ENCODE peak calls at places on chromosomes 12 and 14, in five cellular contexts. One of them, this sample, is unnamed.

GRCh38 chr12:47732504-47732903 is 7.2 kb upstream of the ENDOU start:
- DNase-seq in GM13976: no peak
- DNase-seq in PC-3: no peak
- DNase-seq in esophagus muscularis mucosa: no peak
- DNase-seq in progenitor cell of endocrine pancreas: no peak
- DNase-seq in this sample: no peak

GRCh38 chr12:121520119-121520518 is 60.7 kb downstream of the KDM2B start:
- DNase-seq in PC-3: no peak
- DNase-seq in progenitor cell of endocrine pancreas: no peak
- DNase-seq in GM13976: no peak
- DNase-seq in esophagus muscularis mucosa: no peak
- DNase-seq in this sample: no peak

GRCh38 chr14:59321184-59321952 is 132.9 kb downstream of the DAAM1 start:
- DNase-seq in esophagus muscularis mucosa: no peak
- DNase-seq in progenitor cell of endocrine pancreas: no peak
- DNase-seq in PC-3: peak
- DNase-seq in GM13976: no peak
- DNase-seq in this sample: peak

GRCh38 chr12:94205738-94206310 is 57.4 kb downstream of the PLXNC1 start:
- DNase-seq in esophagus muscularis mucosa: no peak
- DNase-seq in PC-3: no peak
- DNase-seq in progenitor cell of endocrine pancreas: no peak
- DNase-seq in GM13976: no peak
- DNase-seq in this sample: no peak

GRCh38 chr12:65278576-65279386 is at the start of gene MSRB3:
- DNase-seq in progenitor cell of endocrine pancreas: peak
- DNase-seq in PC-3: peak
- DNase-seq in esophagus muscularis mucosa: no peak
- DNase-seq in GM13976: peak
- DNase-seq in this sample: peak

GRCh38 chr12:6361834-6362233 is 13.5 kb downstream of the SCNN1A start:
- DNase-seq in progenitor cell of endocrine pancreas: no peak
- DNase-seq in GM13976: no peak
- DNase-seq in PC-3: peak
- DNase-seq in esophagus muscularis mucosa: no peak
- DNase-seq in this sample: peak

GRCh38 chr12:8156416-8156815 is 399 bp upstream of the ZNF705A start:
- DNase-seq in GM13976: no peak
- DNase-seq in PC-3: peak
- DNase-seq in progenitor cell of endocrine pancreas: no peak
- DNase-seq in esophagus muscularis mucosa: no peak
- DNase-seq in this sample: no peak

GRCh38 chr14:96588410-96589249 is 86.4 kb downstream of the PAPOLA start:
- DNase-seq in esophagus muscularis mucosa: peak
- DNase-seq in GM13976: no peak
- DNase-seq in PC-3: no peak
- DNase-seq in progenitor cell of endocrine pancreas: no peak
- DNase-seq in this sample: no peak

GRCh38 chr12:46946137-46946536 is 120.3 kb upstream of the SLC38A4 start:
- DNase-seq in progenitor cell of endocrine pancreas: no peak
- DNase-seq in GM13976: no peak
- DNase-seq in PC-3: peak
- DNase-seq in esophagus muscularis mucosa: no peak
- DNase-seq in this sample: no peak

GRCh38 chr14:88322505-88323085 is 474 bp downstream of the KCNK10 start:
- DNase-seq in GM13976: peak
- DNase-seq in PC-3: no peak
- DNase-seq in esophagus muscularis mucosa: no peak
- DNase-seq in progenitor cell of endocrine pancreas: no peak
- DNase-seq in this sample: no peak

GRCh38 chr14:96349286-96350075 is 13.7 kb downstream of the ATG2B start:
- DNase-seq in progenitor cell of endocrine pancreas: no peak
- DNase-seq in esophagus muscularis mucosa: no peak
- DNase-seq in GM13976: no peak
- DNase-seq in PC-3: no peak
- DNase-seq in this sample: no peak

DNA sequence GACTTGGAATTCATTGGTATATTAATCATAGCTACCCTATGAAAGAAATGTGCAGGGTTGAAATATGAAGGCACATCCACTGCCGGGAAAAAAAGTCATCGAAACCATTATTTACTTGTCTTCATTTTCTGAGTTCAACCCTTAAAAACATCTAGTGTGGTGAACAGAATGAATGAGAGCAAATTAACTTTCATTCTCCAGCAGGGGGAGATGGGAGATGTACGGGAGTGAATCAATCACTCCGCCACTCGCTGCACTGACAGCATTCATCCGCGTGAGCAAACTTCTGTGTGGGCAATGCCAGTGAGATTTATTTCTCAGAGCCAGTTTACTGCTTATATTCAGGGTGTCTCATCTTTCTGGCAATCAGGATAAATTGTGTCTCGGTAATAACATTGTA is 463.5 kb upstream of the MIS18BP1 start:
- DNase-seq in GM13976: no peak
- DNase-seq in esophagus muscularis mucosa: no peak
- DNase-seq in progenitor cell of endocrine pancreas: no peak
- DNase-seq in PC-3: peak
- DNase-seq in this sample: peak
- TF ChIP-seq CTCF in GM13976: no peak
- TF ChIP-seq CTCF in esophagus muscularis mucosa: no peak
- TF ChIP-seq CTCF in progenitor cell of endocrine pancreas: peak
- TF ChIP-seq CTCF in PC-3: peak
- TF ChIP-seq CTCF in this sample: no peak

GRCh38 chr12:128069359-128069997 is 197.5 kb upstream of the TMEM132C start:
- DNase-seq in PC-3: peak
- DNase-seq in esophagus muscularis mucosa: no peak
- DNase-seq in progenitor cell of endocrine pancreas: peak
- DNase-seq in GM13976: peak
- DNase-seq in this sample: peak

GRCh38 chr12:128073937-128074336 is 193.0 kb upstream of the TMEM132C start:
- DNase-seq in GM13976: no peak
- DNase-seq in progenitor cell of endocrine pancreas: no peak
- DNase-seq in PC-3: no peak
- DNase-seq in esophagus muscularis mucosa: peak
- DNase-seq in this sample: no peak

GRCh38 chr12:128068211-128068610 is 198.8 kb upstream of the TMEM132C start:
- DNase-seq in progenitor cell of endocrine pancreas: no peak
- DNase-seq in GM13976: no peak
- DNase-seq in esophagus muscularis mucosa: no peak
- DNase-seq in PC-3: no peak
- DNase-seq in this sample: no peak
- TF ChIP-seq CTCF in progenitor cell of endocrine pancreas: no peak
- TF ChIP-seq CTCF in GM13976: no peak
- TF ChIP-seq CTCF in esophagus muscularis mucosa: no peak
- TF ChIP-seq CTCF in PC-3: no peak
- TF ChIP-seq CTCF in this sample: no peak

DNA sequence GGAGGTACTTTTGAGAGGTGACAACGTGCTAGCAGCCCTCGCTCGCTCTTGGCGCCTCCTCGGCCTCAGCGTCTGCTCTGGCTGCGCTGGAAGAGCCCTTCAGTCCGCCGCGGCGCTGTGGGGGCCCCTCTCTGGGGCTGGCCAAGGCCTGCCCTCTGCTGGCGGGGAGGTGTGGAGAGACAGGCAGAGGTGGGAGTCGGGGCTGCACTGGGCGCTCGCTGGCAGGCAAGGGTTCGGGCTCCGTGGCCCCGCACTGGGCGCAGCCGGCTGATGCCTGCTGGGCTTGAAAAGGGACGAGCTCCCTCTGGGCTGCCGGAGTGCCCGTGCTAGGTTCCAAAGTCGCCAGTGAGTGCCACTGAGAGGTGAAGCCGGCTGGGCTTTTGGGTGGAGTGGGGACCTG is 580.0 kb downstream of the DIO2 start:
- DNase-seq in esophagus muscularis mucosa: no peak
- DNase-seq in PC-3: no peak
- DNase-seq in progenitor cell of endocrine pancreas: no peak
- DNase-seq in GM13976: no peak
- DNase-seq in this sample: no peak
- TF ChIP-seq CTCF in esophagus muscularis mucosa: no peak
- TF ChIP-seq CTCF in PC-3: no peak
- TF ChIP-seq CTCF in progenitor cell of endocrine pancreas: no peak
- TF ChIP-seq CTCF in GM13976: no peak
- TF ChIP-seq CTCF in this sample: no peak

GRCh38 chr14:54488318-54488645 is 498 bp downstream of the GMFB start:
- DNase-seq in esophagus muscularis mucosa: no peak
- DNase-seq in GM13976: no peak
- DNase-seq in progenitor cell of endocrine pancreas: no peak
- DNase-seq in PC-3: no peak
- DNase-seq in this sample: no peak
- TF ChIP-seq CTCF in esophagus muscularis mucosa: no peak
- TF ChIP-seq CTCF in GM13976: no peak
- TF ChIP-seq CTCF in progenitor cell of endocrine pancreas: peak
- TF ChIP-seq CTCF in PC-3: peak
- TF ChIP-seq CTCF in this sample: peak

DNA sequence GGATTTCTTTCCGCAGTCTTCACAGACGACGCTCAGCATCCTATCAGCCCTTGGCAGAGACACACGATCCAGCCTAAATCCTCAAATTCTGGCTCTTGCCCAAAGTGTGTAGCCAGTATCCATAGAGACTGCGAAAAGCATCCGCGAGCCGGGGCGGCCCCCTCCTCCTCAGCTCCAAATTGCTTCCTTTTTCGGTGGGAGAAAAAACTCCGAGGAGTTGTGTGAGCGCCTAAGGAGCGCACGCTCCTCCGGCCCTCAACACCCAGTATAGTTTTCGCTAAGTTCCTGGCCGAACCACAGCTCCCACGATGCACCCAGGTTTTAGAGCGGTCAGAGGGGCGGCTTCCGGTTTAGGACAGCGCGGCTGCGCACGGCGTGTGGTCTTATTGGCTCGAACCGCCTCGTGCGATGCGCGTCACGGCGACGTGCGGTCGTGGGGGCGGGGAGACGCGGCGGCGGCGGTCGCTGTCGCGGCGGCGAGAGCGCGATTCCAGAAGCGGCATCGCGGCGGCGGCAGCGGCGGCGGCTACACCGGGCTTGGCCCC is at the start of gene ADIPOR2:
- DNase-seq in PC-3: peak
- DNase-seq in progenitor cell of endocrine pancreas: peak
- DNase-seq in esophagus muscularis mucosa: peak
- DNase-seq in GM13976: peak
- DNase-seq in this sample: peak
- TF ChIP-seq CTCF in PC-3: no peak
- TF ChIP-seq CTCF in progenitor cell of endocrine pancreas: no peak
- TF ChIP-seq CTCF in esophagus muscularis mucosa: no peak
- TF ChIP-seq CTCF in GM13976: no peak
- TF ChIP-seq CTCF in this sample: no peak

GRCh38 chr12:120346681-120347080 is 19.1 kb upstream of the PLA2G1B start:
- DNase-seq in PC-3: peak
- DNase-seq in GM13976: no peak
- DNase-seq in esophagus muscularis mucosa: no peak
- DNase-seq in progenitor cell of endocrine pancreas: no peak
- DNase-seq in this sample: no peak
- TF ChIP-seq CTCF in PC-3: peak
- TF ChIP-seq CTCF in GM13976: no peak
- TF ChIP-seq CTCF in esophagus muscularis mucosa: no peak
- TF ChIP-seq CTCF in progenitor cell of endocrine pancreas: peak
- TF ChIP-seq CTCF in this sample: no peak

GRCh38 chr12:57224278-57224972 is 5.1 kb upstream of the SHMT2 start:
- DNase-seq in esophagus muscularis mucosa: no peak
- DNase-seq in GM13976: no peak
- DNase-seq in progenitor cell of endocrine pancreas: no peak
- DNase-seq in PC-3: no peak
- DNase-seq in this sample: no peak
- TF ChIP-seq CTCF in esophagus muscularis mucosa: no peak
- TF ChIP-seq CTCF in GM13976: no peak
- TF ChIP-seq CTCF in progenitor cell of endocrine pancreas: no peak
- TF ChIP-seq CTCF in PC-3: no peak
- TF ChIP-seq CTCF in this sample: no peak

GRCh38 chr12:59078027-59078426 is 157.7 kb upstream of the LRIG3 start:
- DNase-seq in esophagus muscularis mucosa: no peak
- DNase-seq in progenitor cell of endocrine pancreas: no peak
- DNase-seq in PC-3: no peak
- DNase-seq in GM13976: no peak
- DNase-seq in this sample: no peak

GRCh38 chr12:59075968-59076367 is 155.7 kb upstream of the LRIG3 start:
- DNase-seq in esophagus muscularis mucosa: no peak
- DNase-seq in progenitor cell of endocrine pancreas: no peak
- DNase-seq in PC-3: no peak
- DNase-seq in GM13976: no peak
- DNase-seq in this sample: no peak

GRCh38 chr12:59079029-59079428 is 158.7 kb upstream of the LRIG3 start:
- DNase-seq in PC-3: no peak
- DNase-seq in progenitor cell of endocrine pancreas: no peak
- DNase-seq in esophagus muscularis mucosa: no peak
- DNase-seq in GM13976: no peak
- DNase-seq in this sample: peak

GRCh38 chr12:59076611-59077010 is 156.3 kb upstream of the LRIG3 start:
- DNase-seq in PC-3: no peak
- DNase-seq in GM13976: no peak
- DNase-seq in progenitor cell of endocrine pancreas: no peak
- DNase-seq in esophagus muscularis mucosa: no peak
- DNase-seq in this sample: no peak

DNA sequence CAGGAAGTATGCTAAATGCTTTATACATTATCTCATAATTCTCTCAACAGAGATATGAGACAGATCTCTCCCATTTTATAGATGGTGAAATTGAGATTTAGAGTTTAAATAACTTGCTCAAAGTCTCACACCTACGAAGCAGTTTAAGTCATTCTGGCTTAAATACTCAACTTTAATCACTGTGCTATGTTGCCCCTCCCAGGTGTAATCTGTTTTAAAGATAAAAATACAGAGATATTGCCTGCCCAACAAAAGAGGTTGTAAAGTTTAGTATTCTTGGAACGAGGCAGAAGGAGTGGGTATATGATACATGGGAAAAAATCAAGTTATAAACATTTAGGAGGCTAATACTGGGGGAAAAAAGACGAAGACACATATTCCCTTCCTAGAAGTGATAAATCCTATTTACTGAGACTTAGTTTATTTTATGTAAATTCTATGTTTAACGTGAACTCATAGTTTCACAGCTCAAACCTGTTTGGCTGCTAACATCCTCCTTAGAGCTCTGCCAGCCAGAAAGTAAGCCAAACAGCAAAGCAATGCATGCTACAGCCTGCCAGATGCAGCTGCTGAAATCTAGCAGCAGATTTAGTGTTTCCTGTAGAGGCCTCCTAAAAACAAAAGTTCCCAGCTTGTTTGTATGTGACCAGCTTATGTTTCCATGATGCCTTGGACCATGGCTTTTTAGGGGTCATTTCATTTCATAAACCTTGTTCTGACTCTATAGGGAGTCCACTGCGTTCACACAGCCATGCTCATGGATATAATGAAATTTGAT is 157.0 kb upstream of the LRIG3 start:
- DNase-seq in PC-3: no peak
- DNase-seq in esophagus muscularis mucosa: no peak
- DNase-seq in progenitor cell of endocrine pancreas: no peak
- DNase-seq in GM13976: no peak
- DNase-seq in this sample: peak
- TF ChIP-seq CTCF in PC-3: no peak
- TF ChIP-seq CTCF in esophagus muscularis mucosa: no peak
- TF ChIP-seq CTCF in progenitor cell of endocrine pancreas: no peak
- TF ChIP-seq CTCF in GM13976: no peak
- TF ChIP-seq CTCF in this sample: no peak